ENCODE peak calls at places on chromosomes 12 and 14, in ten cellular contexts. D is colonic mucosa, Y is tibial artery, H is endothelial cell, K is fibroblast of mammary gland, M is right atrium auricular region, X is Panc1, R is brain microvascular endothelial cell, O is pancreas, B is stomach. I is an unnamed sample.
A peak's percentile ranks its signal among the peaks of the same experiment; 100 is the strongest.

GRCh38 chr12:16325426-16325825 is 22.0 kb upstream of the MGST1 start:
- DNase-seq in R (no peak), H (no peak), M (no peak), D (peak; percentile 79), Y (no peak), K (no peak), B (peak; percentile 57), O (peak; percentile 25), X (no peak), I (no peak)

GRCh38 chr12:10331642-10332239 is 24.1 kb downstream of the KLRD1 start:
- DNase-seq in Y (no peak), O (no peak), X (peak; percentile 32), R (peak; percentile 41), K (peak; percentile 67), M (no peak), H (peak; percentile 18), B (no peak), D (no peak), I (peak; percentile 39)

GRCh38 chr12:57894577-57895292 is 46.6 kb upstream of the ATP23 start:
- DNase-seq in B (no peak), O (no peak), X (no peak), M (no peak), D (peak; percentile 32), R (no peak), Y (no peak), H (no peak), K (no peak), I (no peak)

GRCh38 chr12:7433276-7433822 is 10.6 kb downstream of the CD163L1 start:
- DNase-seq in D (no peak), X (no peak), R (peak; percentile 79), H (no peak), O (no peak), B (no peak), K (peak; percentile 77), Y (no peak), M (no peak), I (no peak)

GRCh38 chr14:96011131-96011530 is 28.0 kb upstream of the C14orf132 start:
- DNase-seq in Y (no peak), K (no peak), X (no peak), M (no peak), R (no peak), D (no peak), O (no peak), B (no peak), H (no peak), I (no peak)

GRCh38 chr12:5908251-5908650 is 36.8 kb downstream of the ANO2 start:
- DNase-seq in X (no peak), H (no peak), K (no peak), R (no peak), O (no peak), Y (no peak), D (peak; percentile 4), M (peak; percentile 2), B (no peak), I (no peak)

GRCh38 chr14:96574633-96575191 is 72.5 kb downstream of the PAPOLA start:
- DNase-seq in D (no peak), H (no peak), M (peak; percentile 55), O (no peak), X (no peak), Y (no peak), B (no peak), R (peak; percentile 43), K (peak; percentile 91), I (no peak)

GRCh38 chr12:54132979-54133378 is 55.8 kb downstream of the SMUG1 start:
- DNase-seq in H (no peak), K (no peak), Y (no peak), M (no peak), R (no peak), B (peak; percentile 77), O (no peak), X (no peak), D (no peak), I (no peak)

GRCh38 chr12:14681640-14682039 is 14.8 kb downstream of the GUCY2C start:
- DNase-seq in M (no peak), X (no peak), H (no peak), R (no peak), B (no peak), K (no peak), O (no peak), D (no peak), Y (no peak), I (no peak)

GRCh38 chr12:113065126-113066007 is 8.8 kb downstream of the DTX1 start:
- DNase-seq in X (no peak), B (no peak), O (no peak), R (no peak), D (no peak), M (no peak), Y (no peak), H (peak; percentile 67), K (no peak), I (no peak)

GRCh38 chr12:117360222-117360550 is 1.2 kb downstream of the NOS1 start:
- DNase-seq in Y (no peak), O (no peak), M (no peak), H (no peak), D (no peak), K (no peak), X (no peak), R (no peak), B (no peak), I (no peak)

GRCh38 chr14:91351508-91351853 is 66.1 kb downstream of the CCDC88C start:
- DNase-seq in M (no peak), R (no peak), D (no peak), K (no peak), H (no peak), Y (no peak), B (no peak), X (no peak), O (no peak), I (no peak)

GRCh38 chr12:15698377-15698867 is 90.8 kb downstream of the EPS8 start:
- DNase-seq in X (no peak), H (no peak), O (no peak), D (peak; percentile 66), Y (peak; percentile 56), K (no peak), B (no peak), R (no peak), M (no peak), I (no peak)

GRCh38 chr12:132178801-132179401 is 34.6 kb downstream of the NOC4L start:
- DNase-seq in K (no peak), X (no peak), M (no peak), B (no peak), H (no peak), O (peak; percentile 11), Y (no peak), D (no peak), R (no peak), I (no peak)

DNA sequence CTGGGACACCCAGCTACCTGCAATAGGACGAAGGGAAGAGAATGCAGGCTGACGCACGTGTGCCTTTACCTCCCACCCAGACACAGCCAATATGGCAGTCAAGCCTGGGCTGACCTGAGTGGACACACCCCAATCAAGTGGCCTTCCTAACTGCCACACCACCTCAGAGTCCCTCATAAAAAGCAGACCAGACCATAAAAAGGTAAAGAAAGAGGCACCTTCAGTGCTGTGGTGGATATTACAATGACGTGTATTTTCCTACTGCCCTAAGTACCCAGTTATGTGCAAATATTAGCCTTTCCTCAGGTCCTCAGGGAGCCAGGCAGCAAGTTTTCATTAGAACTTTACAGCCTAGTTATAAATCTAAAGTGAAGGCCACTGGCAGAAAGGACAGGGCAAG is 75.8 kb downstream of the KCNK10 start:
- DNase-seq in D (no peak), K (no peak), O (no peak), B (no peak), Y (no peak), X (no peak), H (no peak), M (no peak), R (no peak), I (no peak)
- TF ChIP-seq CTCF in D (no peak), K (no peak), O (no peak), B (no peak), Y (no peak), X (no peak), H (no peak), M (no peak), R (no peak), I (no peak)

GRCh38 chr14:92693998-92694780 is 54.2 kb downstream of the LGMN start:
- DNase-seq in R (no peak), D (no peak), K (no peak), M (no peak), X (no peak), H (no peak), O (no peak), B (no peak), Y (no peak), I (no peak)

GRCh38 chr14:92694807-92695206 is 53.6 kb downstream of the LGMN start:
- DNase-seq in O (no peak), M (no peak), K (no peak), X (no peak), D (no peak), Y (no peak), H (no peak), B (no peak), R (no peak), I (no peak)

GRCh38 chr14:92696356-92696755 is 52.1 kb downstream of the LGMN start:
- DNase-seq in D (no peak), O (no peak), R (no peak), B (no peak), M (no peak), K (no peak), X (no peak), H (no peak), Y (no peak), I (no peak)

GRCh38 chr14:92692822-92693226 is 55.6 kb downstream of the LGMN start:
- DNase-seq in Y (peak; percentile 59), M (no peak), H (no peak), O (peak; percentile 97), X (no peak), B (peak; percentile 75), D (peak; percentile 70), R (no peak), K (peak; percentile 55), I (no peak)

DNA sequence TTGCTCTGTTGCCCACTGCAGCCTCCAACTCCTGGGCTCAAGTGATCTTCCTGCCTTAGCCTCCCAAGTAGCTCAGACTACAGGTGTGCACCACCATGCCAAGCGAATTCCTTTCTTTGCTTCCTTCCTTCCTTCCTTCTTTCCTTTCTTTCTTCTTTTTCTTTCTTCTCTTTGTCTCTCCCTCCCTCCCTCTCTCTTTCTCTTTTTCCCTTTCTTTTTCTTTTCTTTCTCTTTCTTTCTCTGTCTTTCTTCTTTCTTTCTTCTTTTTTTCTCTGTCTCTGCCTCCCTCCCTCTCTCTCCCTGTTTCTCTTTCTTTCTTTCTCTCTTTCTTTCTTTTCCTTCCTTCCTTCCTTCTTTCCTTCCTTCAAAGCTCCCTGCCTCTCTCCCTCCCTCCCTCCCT is 52.9 kb downstream of the LGMN start:
- DNase-seq in K (no peak), X (no peak), H (no peak), M (no peak), B (no peak), O (no peak), R (no peak), D (no peak), Y (no peak), I (no peak)
- TF ChIP-seq CTCF in K (no peak), X (no peak), H (no peak), M (no peak), B (no peak), O (no peak), R (no peak), D (no peak), Y (no peak), I (no peak)

GRCh38 chr14:100906420-100906819 is 2.9 kb upstream of the RTL1 start:
- DNase-seq in B (no peak), O (no peak), K (no peak), R (no peak), H (peak; percentile 41), D (no peak), M (no peak), Y (no peak), X (no peak), I (peak; percentile 12)
- TF ChIP-seq CTCF in B (no peak), O (no peak), K (peak; percentile 15), R (peak; percentile 55), H (peak; percentile 22), D (no peak), M (no peak), Y (no peak), X (peak; percentile 49), I (no peak)

GRCh38 chr12:52232916-52233461 is at the start of gene KRT7:
- DNase-seq in R (no peak), D (no peak), B (no peak), O (peak; percentile 78), Y (no peak), M (no peak), X (no peak), K (no peak), H (no peak), I (no peak)
- TF ChIP-seq CTCF in R (peak; percentile 39), D (no peak), B (no peak), O (no peak), Y (no peak), M (no peak), X (no peak), K (no peak), H (no peak), I (no peak)

I was measured in GM20000.